ENCODE peak calls at places on chromosome 15, in seven cellular contexts. One of them, this sample, is unnamed.

GRCh38 chr15:85396554-85396953 is 16.2 kb downstream of the AKAP13 start:
- DNase-seq in breast epithelium: no peak
- DNase-seq in A549: no peak
- DNase-seq in tibial nerve: no peak
- DNase-seq in heart left ventricle: no peak
- DNase-seq in colonic mucosa: no peak
- DNase-seq in brain microvascular endothelial cell: no peak
- DNase-seq in this sample: no peak

GRCh38 chr15:95680693-95681092 is 649.8 kb upstream of the NR2F2 start:
- DNase-seq in tibial nerve: no peak
- DNase-seq in colonic mucosa: no peak
- DNase-seq in brain microvascular endothelial cell: no peak
- DNase-seq in breast epithelium: no peak
- DNase-seq in A549: no peak
- DNase-seq in heart left ventricle: no peak
- DNase-seq in this sample: peak; percentile 20

GRCh38 chr15:34436956-34437442 is 609 bp downstream of the GOLGA8A start:
- DNase-seq in colonic mucosa: no peak
- DNase-seq in A549: no peak
- DNase-seq in breast epithelium: no peak
- DNase-seq in tibial nerve: no peak
- DNase-seq in brain microvascular endothelial cell: no peak
- DNase-seq in heart left ventricle: peak; percentile 37
- DNase-seq in this sample: peak; percentile 25

GRCh38 chr15:42786978-42787377 is 50.0 kb upstream of the CDAN1 start:
- DNase-seq in tibial nerve: no peak
- DNase-seq in A549: no peak
- DNase-seq in colonic mucosa: no peak
- DNase-seq in heart left ventricle: no peak
- DNase-seq in brain microvascular endothelial cell: no peak
- DNase-seq in breast epithelium: no peak
- DNase-seq in this sample: no peak

GRCh38 chr15:84934942-84935729 is 46.5 kb upstream of the PDE8A start:
- DNase-seq in brain microvascular endothelial cell: no peak
- DNase-seq in breast epithelium: no peak
- DNase-seq in colonic mucosa: no peak
- DNase-seq in tibial nerve: no peak
- DNase-seq in heart left ventricle: no peak
- DNase-seq in A549: peak; percentile 51
- DNase-seq in this sample: no peak

GRCh38 chr15:40081691-40082194 is 26.9 kb downstream of the BMF start:
- DNase-seq in tibial nerve: peak; percentile 77
- DNase-seq in brain microvascular endothelial cell: peak; percentile 62
- DNase-seq in breast epithelium: peak; percentile 80
- DNase-seq in A549: peak; percentile 32
- DNase-seq in heart left ventricle: peak; percentile 86
- DNase-seq in colonic mucosa: peak; percentile 80
- DNase-seq in this sample: peak; percentile 59

GRCh38 chr15:88636654-88637053 is 2.2 kb upstream of the ISG20 start:
- DNase-seq in heart left ventricle: no peak
- DNase-seq in breast epithelium: no peak
- DNase-seq in tibial nerve: no peak
- DNase-seq in colonic mucosa: no peak
- DNase-seq in brain microvascular endothelial cell: peak; percentile 41
- DNase-seq in A549: no peak
- DNase-seq in this sample: no peak

GRCh38 chr15:82064824-82065223 is 19.0 kb upstream of the MEX3B start:
- DNase-seq in colonic mucosa: no peak
- DNase-seq in tibial nerve: no peak
- DNase-seq in brain microvascular endothelial cell: peak; percentile 20
- DNase-seq in heart left ventricle: no peak
- DNase-seq in A549: no peak
- DNase-seq in breast epithelium: no peak
- DNase-seq in this sample: no peak

GRCh38 chr15:87609474-87609873 is 647.1 kb downstream of the NTRK3 start:
- DNase-seq in tibial nerve: no peak
- DNase-seq in breast epithelium: no peak
- DNase-seq in colonic mucosa: no peak
- DNase-seq in heart left ventricle: no peak
- DNase-seq in A549: peak; percentile 50
- DNase-seq in brain microvascular endothelial cell: peak; percentile 79
- DNase-seq in this sample: peak; percentile 99

GRCh38 chr15:72516734-72517133 is 42.6 kb downstream of the ARIH1 start:
- DNase-seq in heart left ventricle: no peak
- DNase-seq in A549: no peak
- DNase-seq in colonic mucosa: no peak
- DNase-seq in breast epithelium: no peak
- DNase-seq in tibial nerve: no peak
- DNase-seq in brain microvascular endothelial cell: no peak
- DNase-seq in this sample: no peak

GRCh38 chr15:74835312-74835823 is 7.6 kb downstream of the ULK3 start:
- DNase-seq in brain microvascular endothelial cell: peak; percentile 26
- DNase-seq in heart left ventricle: peak; percentile 65
- DNase-seq in tibial nerve: peak; percentile 39
- DNase-seq in breast epithelium: no peak
- DNase-seq in colonic mucosa: peak; percentile 80
- DNase-seq in A549: peak; percentile 80
- DNase-seq in this sample: peak; percentile 52

GRCh38 chr15:85316244-85316934 is 64.0 kb upstream of the AKAP13 start:
- DNase-seq in A549: peak; percentile 27
- DNase-seq in tibial nerve: no peak
- DNase-seq in colonic mucosa: peak; percentile 62
- DNase-seq in breast epithelium: no peak
- DNase-seq in heart left ventricle: no peak
- DNase-seq in brain microvascular endothelial cell: peak; percentile 35
- DNase-seq in this sample: no peak

GRCh38 chr15:38130200-38130567 is 122.5 kb upstream of the SPRED1 start:
- DNase-seq in brain microvascular endothelial cell: no peak
- DNase-seq in A549: no peak
- DNase-seq in colonic mucosa: no peak
- DNase-seq in breast epithelium: no peak
- DNase-seq in heart left ventricle: no peak
- DNase-seq in tibial nerve: peak; percentile 14
- DNase-seq in this sample: no peak

GRCh38 chr15:42919308-42919707 is 1.3 kb downstream of the TTBK2 start:
- DNase-seq in brain microvascular endothelial cell: no peak
- DNase-seq in tibial nerve: no peak
- DNase-seq in heart left ventricle: no peak
- DNase-seq in colonic mucosa: no peak
- DNase-seq in A549: no peak
- DNase-seq in breast epithelium: no peak
- DNase-seq in this sample: peak; percentile 30

GRCh38 chr15:101318810-101319200 is 23.8 kb upstream of the SNRPA1 start:
- DNase-seq in A549: no peak
- DNase-seq in colonic mucosa: no peak
- DNase-seq in heart left ventricle: no peak
- DNase-seq in breast epithelium: no peak
- DNase-seq in brain microvascular endothelial cell: no peak
- DNase-seq in tibial nerve: no peak
- DNase-seq in this sample: no peak

GRCh38 chr15:77030042-77030927 is 35.4 kb downstream of the PSTPIP1 start:
- DNase-seq in brain microvascular endothelial cell: no peak
- DNase-seq in colonic mucosa: peak; percentile 49
- DNase-seq in A549: no peak
- DNase-seq in tibial nerve: no peak
- DNase-seq in breast epithelium: no peak
- DNase-seq in heart left ventricle: peak; percentile 24
- DNase-seq in this sample: no peak

GRCh38 chr15:52252781-52253180 is 42.8 kb downstream of the MYO5C start:
- DNase-seq in brain microvascular endothelial cell: peak; percentile 65
- DNase-seq in colonic mucosa: no peak
- DNase-seq in breast epithelium: no peak
- DNase-seq in tibial nerve: no peak
- DNase-seq in heart left ventricle: no peak
- DNase-seq in A549: peak; percentile 91
- DNase-seq in this sample: peak; percentile 90

DNA sequence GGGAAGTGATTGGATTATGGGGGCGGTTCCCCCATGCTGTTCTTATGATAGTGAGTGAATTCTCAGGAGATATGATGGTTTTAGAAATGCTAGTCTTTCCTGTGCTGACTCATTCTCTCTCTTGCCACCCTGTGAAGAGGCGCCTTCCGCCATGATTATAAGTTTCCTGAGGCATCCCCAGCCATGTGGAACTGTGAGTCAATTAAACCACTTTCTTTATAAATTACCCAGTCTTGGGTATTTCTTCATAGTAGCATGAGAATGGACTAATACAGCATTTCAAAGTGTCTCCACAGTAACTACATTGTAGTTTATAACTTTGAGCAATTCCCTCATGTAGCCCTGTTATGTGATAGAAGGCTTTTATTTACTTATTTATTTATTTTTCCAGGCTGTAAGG is 128.8 kb upstream of the CHRNA7 start:
- DNase-seq in A549: no peak
- DNase-seq in tibial nerve: no peak
- DNase-seq in colonic mucosa: no peak
- DNase-seq in breast epithelium: no peak
- DNase-seq in brain microvascular endothelial cell: no peak
- DNase-seq in heart left ventricle: no peak
- DNase-seq in this sample: no peak
- H3K4me3 ChIP-seq in A549: no peak overlapping the region
- H3K4me3 ChIP-seq in tibial nerve: no peak overlapping the region
- H3K4me3 ChIP-seq in colonic mucosa: no peak overlapping the region
- H3K4me3 ChIP-seq in breast epithelium: no peak overlapping the region
- H3K4me3 ChIP-seq in brain microvascular endothelial cell: no peak overlapping the region
- H3K4me3 ChIP-seq in heart left ventricle: no peak overlapping the region
- H3K4me3 ChIP-seq in this sample: no peak overlapping the region

DNA sequence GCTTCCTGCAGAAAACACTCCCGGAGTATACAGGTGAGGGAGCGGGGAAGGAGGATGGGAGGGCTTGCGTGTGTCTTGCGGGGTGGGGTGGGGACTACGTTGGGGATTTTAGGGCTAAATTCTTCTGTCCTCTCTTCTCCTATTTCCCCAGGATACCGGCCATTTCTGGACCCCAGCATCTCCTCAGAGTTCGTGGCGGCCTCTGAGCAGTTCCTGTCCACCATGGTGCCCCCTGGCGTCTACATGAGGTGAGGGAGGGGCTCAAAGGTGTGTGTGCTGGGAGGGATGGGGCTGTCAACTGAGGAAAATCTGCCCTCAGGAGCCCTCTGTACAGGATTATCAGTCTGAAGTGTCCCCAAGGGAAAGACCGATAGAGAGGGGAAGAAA is 6.6 kb downstream of the DUOX1 start:
- DNase-seq in brain microvascular endothelial cell: no peak
- DNase-seq in A549: no peak
- DNase-seq in heart left ventricle: no peak
- DNase-seq in breast epithelium: no peak
- DNase-seq in tibial nerve: no peak
- DNase-seq in colonic mucosa: no peak
- DNase-seq in this sample: no peak
- TF ChIP-seq CTCF in brain microvascular endothelial cell: peak; percentile 66
- TF ChIP-seq CTCF in A549: no peak
- TF ChIP-seq CTCF in heart left ventricle: no peak
- TF ChIP-seq CTCF in breast epithelium: no peak
- TF ChIP-seq CTCF in tibial nerve: no peak
- TF ChIP-seq CTCF in colonic mucosa: no peak
- TF ChIP-seq CTCF in this sample: peak; percentile 24

DNA sequence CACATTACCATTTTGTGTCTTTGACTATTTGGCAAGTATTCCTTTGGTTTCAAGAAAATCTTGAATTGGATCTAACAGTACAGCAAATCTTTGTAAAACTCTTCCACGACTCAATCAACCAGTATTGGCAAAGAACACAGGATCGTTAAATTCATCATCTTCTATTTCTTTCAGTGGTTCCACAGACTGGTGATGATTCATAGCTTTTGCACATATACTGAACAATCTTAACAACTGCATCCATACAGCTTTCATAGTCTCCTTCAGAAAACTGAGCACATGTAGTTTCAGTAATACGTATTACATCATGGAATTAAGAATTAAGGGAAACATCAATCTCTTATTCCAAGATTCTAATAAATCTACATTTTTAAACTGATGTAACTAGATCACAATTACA is 91.6 kb upstream of the LIPC start:
- DNase-seq in breast epithelium: no peak
- DNase-seq in A549: no peak
- DNase-seq in colonic mucosa: no peak
- DNase-seq in heart left ventricle: no peak
- DNase-seq in brain microvascular endothelial cell: no peak
- DNase-seq in tibial nerve: no peak
- DNase-seq in this sample: peak; percentile 18
- H3K4me3 ChIP-seq in breast epithelium: no peak overlapping the region
- H3K4me3 ChIP-seq in A549: no peak overlapping the region
- H3K4me3 ChIP-seq in colonic mucosa: no peak overlapping the region
- H3K4me3 ChIP-seq in heart left ventricle: no peak overlapping the region
- H3K4me3 ChIP-seq in brain microvascular endothelial cell: no peak overlapping the region
- H3K4me3 ChIP-seq in tibial nerve: no peak overlapping the region
- H3K4me3 ChIP-seq in this sample: no peak overlapping the region

DNA sequence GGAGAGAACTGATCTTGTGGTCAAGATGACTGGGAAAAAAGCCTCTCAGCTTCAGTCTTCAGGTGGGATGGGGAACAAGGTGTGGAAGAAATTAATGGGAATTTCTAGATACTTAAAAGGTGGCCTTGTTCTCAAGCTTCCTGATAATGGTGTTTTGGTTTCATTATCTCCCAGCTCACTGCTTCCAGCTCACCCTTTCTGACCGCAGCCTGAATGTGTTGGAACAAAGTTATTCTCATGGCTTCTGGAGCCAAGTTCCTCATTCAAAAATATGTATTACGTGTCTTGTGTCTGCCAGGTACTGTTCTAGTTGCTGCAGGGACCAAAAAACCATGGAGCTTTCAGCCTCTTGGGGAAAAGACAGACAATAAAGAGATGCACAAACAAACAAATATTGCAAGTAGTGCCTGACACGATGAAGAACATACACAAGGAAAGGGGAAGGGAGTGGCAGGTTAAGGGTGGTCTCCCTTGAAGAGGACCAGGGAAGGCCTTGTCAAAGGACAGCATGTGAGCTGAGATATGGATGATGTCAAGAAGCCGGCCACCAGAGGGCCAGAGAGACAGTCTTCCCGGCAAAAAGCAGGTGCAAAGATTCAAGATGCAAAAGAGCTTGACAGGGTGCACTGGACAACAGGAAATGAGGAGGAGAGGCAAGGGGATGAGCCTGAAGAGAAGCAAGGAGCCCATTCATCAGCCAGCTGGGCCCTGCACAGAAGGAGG is 35.5 kb downstream of the ARRDC4 start:
- DNase-seq in breast epithelium: no peak
- DNase-seq in A549: peak; percentile 36
- DNase-seq in heart left ventricle: no peak
- DNase-seq in brain microvascular endothelial cell: no peak
- DNase-seq in colonic mucosa: peak; percentile 46
- DNase-seq in tibial nerve: no peak
- DNase-seq in this sample: peak; percentile 43
- TF ChIP-seq CTCF in breast epithelium: no peak
- TF ChIP-seq CTCF in A549: no peak
- TF ChIP-seq CTCF in heart left ventricle: peak; percentile 8
- TF ChIP-seq CTCF in brain microvascular endothelial cell: peak; percentile 26
- TF ChIP-seq CTCF in colonic mucosa: peak; percentile 31
- TF ChIP-seq CTCF in tibial nerve: no peak
- TF ChIP-seq CTCF in this sample: peak; percentile 34

This sample was measured in fibroblast of the aortic adventitia.